ENCODE peak calls at places on chromosomes 1 and 21, in four cellular contexts. One of them, this sample, is unnamed.

GRCh38 chr1:184497962-184498723 is 111.3 kb downstream of the C1orf21 start:
- DNase-seq in stimulated activated CD4-positive, alpha-beta T cell treated with anti-CD3 and anti-CD28 coated beads, TNF-alpha, amount 100 ng/mL, for 24 hours: no peak
- DNase-seq in HFF-Myc: no peak
- DNase-seq in NB4: no peak
- DNase-seq in this sample: no peak

GRCh38 chr1:183178490-183178889 is 7.6 kb upstream of the LAMC2 start:
- DNase-seq in stimulated activated CD4-positive, alpha-beta T cell treated with anti-CD3 and anti-CD28 coated beads, TNF-alpha, amount 100 ng/mL, for 24 hours: no peak
- DNase-seq in HFF-Myc: no peak
- DNase-seq in NB4: no peak
- DNase-seq in this sample: no peak

GRCh38 chr1:193408782-193409293 is 222.4 kb upstream of the B3GALT2 start:
- DNase-seq in stimulated activated CD4-positive, alpha-beta T cell treated with anti-CD3 and anti-CD28 coated beads, TNF-alpha, amount 100 ng/mL, for 24 hours: no peak
- DNase-seq in HFF-Myc: peak; percentile 20
- DNase-seq in NB4: no peak
- DNase-seq in this sample: peak; percentile 9

GRCh38 chr1:7607097-7607496 is 164.0 kb upstream of the VAMP3 start:
- DNase-seq in stimulated activated CD4-positive, alpha-beta T cell treated with anti-CD3 and anti-CD28 coated beads, TNF-alpha, amount 100 ng/mL, for 24 hours: no peak
- DNase-seq in HFF-Myc: no peak
- DNase-seq in NB4: no peak
- DNase-seq in this sample: no peak

GRCh38 chr21:36784942-36785341 is 86.0 kb downstream of the SIM2 start:
- DNase-seq in stimulated activated CD4-positive, alpha-beta T cell treated with anti-CD3 and anti-CD28 coated beads, TNF-alpha, amount 100 ng/mL, for 24 hours: no peak
- DNase-seq in HFF-Myc: no peak
- DNase-seq in NB4: no peak
- DNase-seq in this sample: no peak

GRCh38 chr1:67937010-67937409 is 103.7 kb upstream of the GNG12 start:
- DNase-seq in stimulated activated CD4-positive, alpha-beta T cell treated with anti-CD3 and anti-CD28 coated beads, TNF-alpha, amount 100 ng/mL, for 24 hours: no peak
- DNase-seq in HFF-Myc: no peak
- DNase-seq in NB4: no peak
- DNase-seq in this sample: no peak

GRCh38 chr1:38546630-38547029 is 312.9 kb downstream of the RRAGC start:
- DNase-seq in stimulated activated CD4-positive, alpha-beta T cell treated with anti-CD3 and anti-CD28 coated beads, TNF-alpha, amount 100 ng/mL, for 24 hours: no peak
- DNase-seq in HFF-Myc: no peak
- DNase-seq in NB4: no peak
- DNase-seq in this sample: peak; percentile 24

GRCh38 chr1:66210653-66211052 is 323.3 kb upstream of the SGIP1 start:
- DNase-seq in stimulated activated CD4-positive, alpha-beta T cell treated with anti-CD3 and anti-CD28 coated beads, TNF-alpha, amount 100 ng/mL, for 24 hours: no peak
- DNase-seq in HFF-Myc: no peak
- DNase-seq in NB4: no peak
- DNase-seq in this sample: no peak

GRCh38 chr1:2095394-2095793 is 45.2 kb downstream of the PRKCZ start:
- DNase-seq in stimulated activated CD4-positive, alpha-beta T cell treated with anti-CD3 and anti-CD28 coated beads, TNF-alpha, amount 100 ng/mL, for 24 hours: no peak
- DNase-seq in HFF-Myc: no peak
- DNase-seq in NB4: no peak
- DNase-seq in this sample: no peak

GRCh38 chr1:226381226-226381998 is 26.5 kb downstream of the PARP1 start:
- DNase-seq in stimulated activated CD4-positive, alpha-beta T cell treated with anti-CD3 and anti-CD28 coated beads, TNF-alpha, amount 100 ng/mL, for 24 hours: no peak
- DNase-seq in HFF-Myc: no peak
- DNase-seq in NB4: no peak
- DNase-seq in this sample: no peak

GRCh38 chr21:34983680-34984086 is 65.4 kb downstream of the RUNX1 start:
- DNase-seq in stimulated activated CD4-positive, alpha-beta T cell treated with anti-CD3 and anti-CD28 coated beads, TNF-alpha, amount 100 ng/mL, for 24 hours: no peak
- DNase-seq in HFF-Myc: no peak
- DNase-seq in NB4: peak; percentile 84
- DNase-seq in this sample: no peak

GRCh38 chr21:45296638-45297037 is 8.9 kb upstream of the POFUT2 start:
- DNase-seq in stimulated activated CD4-positive, alpha-beta T cell treated with anti-CD3 and anti-CD28 coated beads, TNF-alpha, amount 100 ng/mL, for 24 hours: no peak
- DNase-seq in HFF-Myc: no peak
- DNase-seq in NB4: no peak
- DNase-seq in this sample: no peak

GRCh38 chr1:37919277-37919676 is 27.6 kb downstream of the INPP5B start:
- DNase-seq in stimulated activated CD4-positive, alpha-beta T cell treated with anti-CD3 and anti-CD28 coated beads, TNF-alpha, amount 100 ng/mL, for 24 hours: no peak
- DNase-seq in HFF-Myc: no peak
- DNase-seq in NB4: peak; percentile 61
- DNase-seq in this sample: peak; percentile 29

GRCh38 chr1:159944623-159945455 is 574 bp downstream of the IGSF9 start:
- DNase-seq in stimulated activated CD4-positive, alpha-beta T cell treated with anti-CD3 and anti-CD28 coated beads, TNF-alpha, amount 100 ng/mL, for 24 hours: no peak
- DNase-seq in HFF-Myc: no peak
- DNase-seq in NB4: no peak
- DNase-seq in this sample: no peak

GRCh38 chr1:39671433-39671792 is 494 bp downstream of the NT5C1A start:
- DNase-seq in stimulated activated CD4-positive, alpha-beta T cell treated with anti-CD3 and anti-CD28 coated beads, TNF-alpha, amount 100 ng/mL, for 24 hours: no peak
- DNase-seq in HFF-Myc: no peak
- DNase-seq in NB4: no peak
- DNase-seq in this sample: peak; percentile 42

GRCh38 chr1:229129306-229130027 is 141.4 kb upstream of the RAB4A start:
- DNase-seq in stimulated activated CD4-positive, alpha-beta T cell treated with anti-CD3 and anti-CD28 coated beads, TNF-alpha, amount 100 ng/mL, for 24 hours: no peak
- DNase-seq in HFF-Myc: no peak
- DNase-seq in NB4: no peak
- DNase-seq in this sample: no peak

GRCh38 chr1:232462200-232462599 is 167.7 kb downstream of the SIPA1L2 start:
- DNase-seq in stimulated activated CD4-positive, alpha-beta T cell treated with anti-CD3 and anti-CD28 coated beads, TNF-alpha, amount 100 ng/mL, for 24 hours: no peak
- DNase-seq in HFF-Myc: no peak
- DNase-seq in NB4: no peak
- DNase-seq in this sample: no peak

GRCh38 chr1:214403431-214403830 is 122.5 kb downstream of the SMYD2 start:
- DNase-seq in stimulated activated CD4-positive, alpha-beta T cell treated with anti-CD3 and anti-CD28 coated beads, TNF-alpha, amount 100 ng/mL, for 24 hours: no peak
- DNase-seq in HFF-Myc: no peak
- DNase-seq in NB4: no peak
- DNase-seq in this sample: no peak

GRCh38 chr1:108200627-108201106 is 524 bp upstream of the SLC25A24 start:
- DNase-seq in stimulated activated CD4-positive, alpha-beta T cell treated with anti-CD3 and anti-CD28 coated beads, TNF-alpha, amount 100 ng/mL, for 24 hours: no peak
- DNase-seq in HFF-Myc: peak; percentile 40
- DNase-seq in NB4: peak; percentile 79
- DNase-seq in this sample: peak; percentile 83

GRCh38 chr1:182889997-182890396 is 50.9 kb downstream of the DHX9 start:
- DNase-seq in stimulated activated CD4-positive, alpha-beta T cell treated with anti-CD3 and anti-CD28 coated beads, TNF-alpha, amount 100 ng/mL, for 24 hours: no peak
- DNase-seq in HFF-Myc: no peak
- DNase-seq in NB4: peak; percentile 78
- DNase-seq in this sample: no peak

GRCh38 chr1:67355745-67356424 is 48.2 kb downstream of the IL12RB2 start:
- DNase-seq in stimulated activated CD4-positive, alpha-beta T cell treated with anti-CD3 and anti-CD28 coated beads, TNF-alpha, amount 100 ng/mL, for 24 hours: no peak
- DNase-seq in HFF-Myc: no peak
- DNase-seq in NB4: no peak
- DNase-seq in this sample: no peak

This sample was measured in SJCRH30.